ENCODE peak calls at places on chromosome 10, in five cellular contexts. S, J, X, C and Q are unnamed samples.

GRCh38 chr10:115981056-115981455 is 291.9 kb downstream of the GFRA1 start:
- DNase-seq in S (no peak), J (no peak), X (no peak), C (peak), Q (no peak)

GRCh38 chr10:114166053-114166452 is 8.0 kb downstream of the CCDC186 start:
- DNase-seq in S (peak), J (no peak), X (no peak), C (no peak), Q (no peak)

GRCh38 chr10:14017380-14017943 is 313.3 kb downstream of the FRMD4A start:
- DNase-seq in S (peak), J (no peak), X (no peak), C (no peak), Q (no peak)

GRCh38 chr10:66719483-66719882 is 206.4 kb upstream of the LRRTM3 start:
- DNase-seq in S (no peak), J (no peak), X (no peak), C (no peak), Q (no peak)

GRCh38 chr10:30114871-30115270 is 55.5 kb upstream of the JCAD start:
- DNase-seq in S (peak), J (peak), X (peak), C (peak), Q (no peak)

GRCh38 chr10:33706191-33706590 is 371.7 kb upstream of the NRP1 start:
- DNase-seq in S (peak), J (peak), X (peak), C (peak), Q (no peak)

GRCh38 chr10:80856186-80856585 is 318.5 kb downstream of the SH2D4B start:
- DNase-seq in S (no peak), J (no peak), X (no peak), C (no peak), Q (no peak)

GRCh38 chr10:16440396-16441105 is 3.7 kb downstream of the PTER start:
- DNase-seq in S (peak), J (no peak), X (no peak), C (no peak), Q (no peak)

GRCh38 chr10:47104786-47105385 is 193.7 kb downstream of the PTPN20 start:
- DNase-seq in S (no peak), J (no peak), X (no peak), C (no peak), Q (no peak)

GRCh38 chr10:51892313-51892712 is 192.9 kb upstream of the CSTF2T start:
- DNase-seq in S (no peak), J (no peak), X (no peak), C (no peak), Q (no peak)

GRCh38 chr10:111990734-111991133 is 192.8 kb downstream of the GPAM start:
- DNase-seq in S (no peak), J (no peak), X (no peak), C (no peak), Q (no peak)

GRCh38 chr10:48667960-48668541 is 16.6 kb upstream of the WDFY4 start:
- DNase-seq in S (no peak), J (no peak), X (no peak), C (no peak), Q (no peak)

GRCh38 chr10:133362846-133363245 is 5.0 kb upstream of the FUOM start:
- DNase-seq in S (no peak), J (no peak), X (no peak), C (no peak), Q (no peak)

GRCh38 chr10:97117372-97117771 is 68.4 kb downstream of the SLIT1 start:
- DNase-seq in S (no peak), J (no peak), X (no peak), C (no peak), Q (no peak)

GRCh38 chr10:19930936-19931859 is 115.0 kb downstream of the PLXDC2 start:
- DNase-seq in S (peak), J (peak), X (peak), C (peak), Q (no peak)

DNA sequence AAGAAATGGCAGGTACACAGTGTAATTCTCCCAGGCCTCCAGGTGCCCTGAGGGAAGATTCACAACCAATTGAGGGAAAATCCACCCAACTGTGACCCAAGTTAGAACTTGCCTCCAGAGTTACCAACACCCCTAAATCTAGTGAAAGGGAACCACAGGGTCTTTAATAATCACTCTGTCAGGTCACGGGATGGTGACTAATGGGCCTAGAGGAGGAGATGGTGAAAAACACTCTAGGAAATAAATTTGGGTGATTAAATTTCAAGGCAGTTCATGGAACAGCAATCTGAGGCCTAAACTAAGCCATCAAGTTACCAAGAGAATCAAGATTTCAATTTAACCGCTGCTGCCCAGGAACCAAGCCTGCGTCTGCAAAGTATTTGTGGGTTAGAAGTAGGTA is 26.7 kb upstream of the SLF2 start:
- DNase-seq in S (no peak), J (no peak), X (no peak), C (no peak), Q (no peak)
- H3K4me3 ChIP-seq in S (no peak), J (no peak), X (no peak), C (no peak), Q (no peak)

GRCh38 chr10:77602913-77603528 is 34.6 kb downstream of the KCNMA1 start:
- DNase-seq in S (no peak), J (no peak), X (no peak), C (peak), Q (no peak)

GRCh38 chr10:77604063-77604462 is 33.5 kb downstream of the KCNMA1 start:
- DNase-seq in S (no peak), J (no peak), X (no peak), C (peak), Q (no peak)

GRCh38 chr10:77601488-77601887 is 36.1 kb downstream of the KCNMA1 start:
- DNase-seq in S (no peak), J (no peak), X (no peak), C (peak), Q (no peak)

GRCh38 chr10:77603529-77603927 is 34.1 kb downstream of the KCNMA1 start:
- DNase-seq in S (no peak), J (no peak), X (no peak), C (peak), Q (no peak)

GRCh38 chr10:77602231-77602912 is 35.2 kb downstream of the KCNMA1 start:
- DNase-seq in S (no peak), J (no peak), X (no peak), C (peak), Q (no peak)
- TF ChIP-seq CTCF in S (no peak), J (peak), X (no peak), C (no peak), Q (no peak)

DNA sequence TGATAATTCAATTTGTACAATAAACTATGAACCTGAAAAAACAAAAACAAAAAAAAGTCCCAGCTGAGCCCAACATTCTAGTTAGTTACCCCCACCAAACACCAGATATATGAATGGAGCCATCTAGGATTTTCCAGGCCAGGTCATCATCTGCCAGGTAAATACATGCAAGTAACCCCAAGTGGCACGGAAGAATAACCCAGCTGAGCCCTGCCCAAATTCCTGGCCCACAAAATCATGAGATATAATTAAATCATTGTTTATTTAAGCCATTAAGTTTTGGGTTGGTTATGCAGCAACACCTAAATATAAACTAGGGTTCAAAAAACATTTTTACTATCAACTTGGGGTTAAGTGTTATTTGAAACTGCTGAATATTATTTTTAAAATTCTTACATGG is 19.0 kb downstream of the PARD3 start:
- DNase-seq in S (no peak), J (no peak), X (no peak), C (no peak), Q (no peak)
- H3K4me3 ChIP-seq in S (no peak), J (no peak), X (no peak), C (no peak), Q (no peak)

GRCh38 chr10:93758510-93758885 is 762 bp downstream of the LGI1 start:
- DNase-seq in S (no peak), J (no peak), X (no peak), C (no peak), Q (no peak)

GRCh38 chr10:93757136-93757535 is 600 bp upstream of the LGI1 start:
- DNase-seq in S (no peak), J (no peak), X (no peak), C (no peak), Q (no peak)

GRCh38 chr10:93758911-93759410 is 1.2 kb downstream of the LGI1 start:
- DNase-seq in S (no peak), J (no peak), X (no peak), C (no peak), Q (no peak)

GRCh38 chr10:93756128-93756517 is 1.6 kb upstream of the LGI1 start:
- DNase-seq in S (no peak), J (no peak), X (no peak), C (no peak), Q (no peak)

DNA sequence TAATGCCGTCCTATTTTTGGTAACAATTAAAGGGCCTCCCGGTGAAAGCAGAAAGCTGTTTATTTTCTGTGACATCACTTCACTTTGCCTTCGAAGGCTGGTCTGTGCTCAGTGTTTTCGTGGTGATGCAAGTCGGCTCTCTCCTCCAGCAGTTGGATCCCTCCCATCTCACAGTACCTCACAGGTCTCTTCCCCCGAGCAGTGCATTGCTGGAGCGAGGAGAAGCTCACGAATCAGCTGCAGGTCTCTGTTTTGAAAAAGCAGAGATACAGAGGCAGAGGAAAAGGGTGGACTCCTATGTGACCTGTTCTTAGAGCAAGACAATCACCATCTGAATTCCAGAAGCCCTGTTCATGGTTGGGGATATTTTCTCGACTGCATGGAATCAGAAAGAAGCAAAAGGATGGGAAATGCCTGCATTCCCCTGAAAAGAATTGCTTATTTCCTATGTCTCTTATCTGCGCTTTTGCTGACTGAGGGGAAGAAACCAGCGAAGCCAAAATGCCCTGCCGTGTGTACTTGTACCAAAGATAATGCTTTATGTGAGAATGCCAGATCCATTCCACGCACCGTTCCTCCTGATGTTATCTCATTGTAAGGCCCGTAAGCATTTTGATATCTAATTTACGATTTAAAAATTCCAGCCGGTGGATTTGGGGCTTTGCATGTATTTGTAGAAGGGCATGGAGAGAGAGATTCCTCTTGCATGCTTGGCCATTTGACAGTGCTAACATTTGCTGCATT is at the start of gene LGI1:
- DNase-seq in S (no peak), J (no peak), X (no peak), C (no peak), Q (no peak)
- TF ChIP-seq CTCF in S (no peak), J (no peak), X (no peak), C (no peak), Q (no peak)